ENCODE peak calls at places on chromosomes 11 and 22, in nine cellular contexts. D, F, C, V, A, G, K, B and P are unnamed samples.

GRCh38 chr22:44661659-44662569 is 40.1 kb upstream of the PRR5 start:
- DNase-seq in B (peak), C (no peak), K (no peak), A (no peak), V (no peak), D (no peak), F (no peak), G (no peak), P (no peak)

GRCh38 chr11:42338056-42338455 is 878.6 kb upstream of the LRRC4C start:
- DNase-seq in G (no peak), C (no peak), B (no peak), F (no peak), V (no peak), K (no peak), D (no peak), A (no peak), P (no peak)

GRCh38 chr11:2134022-2135010 is 4.9 kb downstream of the IGF2 start:
- DNase-seq in G (no peak), F (no peak), K (no peak), B (no peak), V (no peak), C (no peak), D (no peak), A (no peak), P (no peak)

GRCh38 chr22:29702931-29703594 is 16.7 kb upstream of the CABP7 start:
- DNase-seq in C (no peak), F (no peak), A (no peak), D (no peak), K (no peak), V (no peak), B (peak), G (no peak), P (no peak)

GRCh38 chr11:112882494-112883381 is 78.5 kb upstream of the NCAM1 start:
- DNase-seq in A (no peak), F (no peak), D (peak), V (peak), B (peak), K (no peak), C (no peak), G (no peak), P (no peak)

GRCh38 chr22:25759825-25760231 is 17.8 kb downstream of the MYO18B start:
- DNase-seq in D (peak), A (no peak), V (peak), F (no peak), K (peak), C (no peak), B (peak), G (peak), P (no peak)

GRCh38 chr11:61966673-61967176 is 709 bp downstream of the FTH1 start:
- DNase-seq in G (no peak), A (no peak), F (peak), K (no peak), D (peak), C (no peak), B (no peak), V (peak), P (no peak)

GRCh38 chr22:35191412-35191811 is 65.9 kb upstream of the HMGXB4 start:
- DNase-seq in C (no peak), G (peak), D (no peak), V (peak), K (peak), A (peak), B (no peak), F (no peak), P (no peak)

GRCh38 chr11:44797886-44798683 is 71.3 kb downstream of the TSPAN18 start:
- DNase-seq in F (no peak), B (no peak), V (no peak), C (no peak), G (no peak), D (no peak), K (no peak), A (no peak), P (no peak)

GRCh38 chr22:42857845-42858481 is 890 bp upstream of the ARFGAP3 start:
- DNase-seq in V (no peak), D (peak), K (no peak), G (no peak), B (peak), A (no peak), C (no peak), F (peak), P (no peak)

GRCh38 chr11:130582994-130583393 is 134.5 kb downstream of the ADAMTS15 start:
- DNase-seq in K (no peak), D (peak), F (no peak), A (no peak), C (no peak), G (no peak), V (no peak), B (no peak), P (no peak)

GRCh38 chr11:104337273-104337672 is 173.3 kb upstream of the PDGFD start:
- DNase-seq in A (no peak), F (no peak), G (peak), D (no peak), B (no peak), K (no peak), C (no peak), V (no peak), P (no peak)

GRCh38 chr11:74055938-74056337 is 47.1 kb upstream of the UCP3 start:
- DNase-seq in B (no peak), V (peak), A (peak), K (peak), C (no peak), G (peak), F (no peak), D (peak), P (no peak)

GRCh38 chr22:37018815-37019308 is 385 bp downstream of the TST start:
- DNase-seq in D (peak), V (peak), G (peak), A (no peak), C (peak), F (peak), K (no peak), B (peak), P (no peak)

GRCh38 chr11:45995342-45995734 is 72.9 kb downstream of the LARGE2 start:
- DNase-seq in A (no peak), B (no peak), C (no peak), G (no peak), D (no peak), V (no peak), F (no peak), K (no peak), P (no peak)

GRCh38 chr11:105718641-105719040 is 108.8 kb downstream of the GRIA4 start:
- DNase-seq in G (no peak), A (no peak), D (no peak), B (no peak), F (no peak), K (peak), C (no peak), V (no peak), P (no peak)

GRCh38 chr22:27110985-27111451 is 453.6 kb downstream of the MIAT start:
- DNase-seq in K (no peak), D (peak), F (no peak), A (no peak), V (peak), G (no peak), C (no peak), B (no peak), P (no peak)

DNA sequence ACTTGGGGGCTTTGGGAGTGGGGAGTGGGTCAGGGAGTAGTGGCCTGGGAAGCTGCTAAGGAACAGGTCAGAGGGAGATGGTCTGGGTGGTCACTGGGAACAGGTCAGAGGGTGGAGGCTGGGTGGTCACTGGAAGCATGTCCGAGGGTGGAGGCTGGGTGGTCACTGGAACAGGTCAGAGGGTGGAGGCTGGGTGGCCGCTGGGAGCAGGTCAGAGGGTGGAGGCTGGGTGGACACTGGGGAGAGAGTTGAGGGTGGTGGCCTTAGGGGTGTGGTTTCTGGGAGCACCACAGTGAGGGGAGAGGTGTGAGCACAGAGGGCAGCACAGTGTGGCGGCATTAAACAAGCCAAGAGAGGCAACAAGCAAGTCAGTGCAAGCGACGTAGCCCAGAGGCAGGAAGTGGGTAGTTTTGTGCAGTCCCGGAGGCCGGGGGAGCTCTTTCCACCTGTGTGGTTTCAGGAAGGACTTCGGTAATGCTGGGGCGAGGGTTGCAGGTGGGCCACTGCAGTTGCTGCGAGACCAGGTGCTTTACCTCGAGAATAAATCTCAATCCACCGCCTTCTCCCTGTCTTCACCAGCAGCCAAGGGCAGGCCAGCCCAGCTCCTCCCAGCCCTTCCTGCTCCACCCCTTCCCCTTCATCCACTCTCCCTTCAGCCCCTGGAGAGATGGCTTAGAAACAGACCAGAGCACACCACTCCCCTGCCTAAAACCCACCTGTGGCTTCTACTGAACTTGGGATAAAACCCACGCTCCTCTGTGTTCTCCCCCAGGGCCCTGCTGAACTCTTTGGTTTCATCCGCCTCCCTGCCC is 3.2 kb upstream of the CACNA1I start:
- DNase-seq in V (no peak), A (no peak), G (peak), B (no peak), K (no peak), F (no peak), D (no peak), C (no peak), P (no peak)
- TF ChIP-seq CTCF in V (no peak), A (no peak), G (no peak), B (no peak), K (no peak), F (no peak), D (no peak), C (no peak), P (no peak)

GRCh38 chr11:63641727-63642126 is 27.5 kb upstream of the PLAAT3 start:
- DNase-seq in C (no peak), V (peak), G (no peak), B (no peak), A (no peak), D (peak), K (no peak), F (no peak), P (no peak)

GRCh38 chr11:63635762-63636465 is 21.7 kb upstream of the PLAAT3 start:
- DNase-seq in G (peak), B (peak), A (peak), F (peak), C (peak), D (peak), V (peak), K (no peak), P (peak)

GRCh38 chr11:63643205-63643604 is 28.0 kb downstream of the ATL3 start:
- DNase-seq in B (no peak), V (no peak), A (no peak), G (no peak), F (no peak), K (no peak), C (no peak), D (no peak), P (no peak)

GRCh38 chr11:63639195-63639832 is 25.1 kb upstream of the PLAAT3 start:
- DNase-seq in G (peak), K (no peak), A (no peak), V (peak), D (peak), C (no peak), B (no peak), F (no peak), P (no peak)
- TF ChIP-seq CTCF in G (peak), K (peak), A (peak), V (peak), D (peak), C (no peak), B (peak), F (no peak), P (peak)

GRCh38 chr22:41094036-41094435 is 1.6 kb downstream of the EP300 start:
- DNase-seq in G (peak), D (peak), A (no peak), B (no peak), V (peak), C (no peak), F (peak), K (no peak), P (no peak)

GRCh38 chr22:41091139-41092022 is 1.0 kb upstream of the EP300 start:
- DNase-seq in K (peak), D (peak), V (peak), A (peak), F (peak), C (peak), B (peak), G (peak), P (peak)

GRCh38 chr22:41096391-41096790 is 4.0 kb downstream of the EP300 start:
- DNase-seq in K (no peak), A (no peak), C (no peak), B (no peak), D (no peak), V (no peak), G (no peak), F (no peak), P (no peak)

GRCh38 chr22:41092847-41093371 is 517 bp downstream of the EP300 start:
- DNase-seq in K (no peak), B (no peak), A (no peak), G (peak), V (peak), F (peak), C (peak), D (peak), P (no peak)

GRCh38 chr22:41092023-41092817 is at the start of gene EP300:
- DNase-seq in C (peak), D (peak), A (no peak), G (peak), F (peak), V (peak), B (peak), K (peak), P (peak)
- TF ChIP-seq CTCF in C (no peak), D (peak), A (no peak), G (peak), F (no peak), V (peak), B (peak), K (peak), P (peak)

GRCh38 chr11:47348131-47348802 is 4.2 kb downstream of the MYBPC3 start:
- DNase-seq in B (peak), F (no peak), K (no peak), V (no peak), G (no peak), C (no peak), D (no peak), A (no peak), P (no peak)

GRCh38 chr11:47347134-47347533 is 5.4 kb downstream of the MYBPC3 start:
- DNase-seq in D (no peak), A (no peak), B (peak), C (no peak), K (no peak), G (no peak), F (no peak), V (no peak), P (no peak)

GRCh38 chr11:47350315-47350714 is 2.2 kb downstream of the MYBPC3 start:
- DNase-seq in D (no peak), C (no peak), F (no peak), A (no peak), B (peak), V (no peak), K (no peak), G (no peak), P (no peak)

GRCh38 chr11:47349521-47350095 is 2.9 kb downstream of the MYBPC3 start:
- DNase-seq in G (no peak), A (no peak), C (no peak), K (no peak), D (no peak), F (no peak), V (no peak), B (peak), P (no peak)

DNA sequence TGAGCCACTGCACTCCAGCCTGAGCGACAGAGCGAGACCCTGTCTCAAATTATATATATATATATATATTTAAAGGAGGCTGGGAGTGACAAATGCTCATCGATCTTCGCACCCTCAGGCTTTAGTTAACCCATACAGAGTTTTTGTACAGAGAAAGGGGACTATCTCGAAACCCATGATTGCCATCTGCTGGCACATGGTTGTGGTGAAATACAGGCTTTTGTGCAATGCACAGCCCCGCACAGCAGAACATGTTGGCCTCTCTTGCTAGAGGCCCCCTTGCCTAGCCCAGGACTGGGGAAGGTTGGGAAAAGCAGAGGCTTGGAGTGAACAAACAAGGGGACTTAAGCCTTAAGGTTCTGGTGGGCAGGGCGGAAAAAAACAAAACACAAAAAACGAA is 3.6 kb downstream of the MYBPC3 start:
- DNase-seq in K (no peak), G (no peak), A (no peak), C (no peak), D (peak), V (peak), F (no peak), B (peak), P (no peak)
- TF ChIP-seq CTCF in K (peak), G (peak), A (peak), C (peak), D (peak), V (peak), F (no peak), B (no peak), P (peak)